ENCODE peak calls at places on chromosomes 4 and X, in six cellular contexts. N is activated T-helper 1 cell treated with anti-CD3 and anti-CD28 coated beads, Interleukin-12 subunit alpha, Interleukin-12 subunit beta, Interleukin-2, Interleukin-4 antibody, amounts not matched to agents 30 ng/mL and 10 ng/mL and 1 ng/mL, durations not matched to agents 14 hours and 24 hours and 36 hours; B is HFFc6; G is putamen; W is hepatic stellate cell; E is midbrain. U is an unnamed sample.

GRCh38 chr4:176377705-176378302 is 58.0 kb downstream of the SPCS3 start:
- DNase-seq in E (no peak), B (peak), G (peak), N (no peak), W (no peak), U (no peak)

GRCh38 chr4:148170408-148171385 is 271.5 kb downstream of the NR3C2 start:
- DNase-seq in G (no peak), B (no peak), W (no peak), E (no peak), N (no peak), U (peak)

GRCh38 chr4:72525938-72526337 is 43.1 kb downstream of the ADAMTS3 start:
- DNase-seq in E (peak), G (no peak), N (no peak), B (no peak), W (no peak), U (no peak)

GRCh38 chrX:121671649-121672048 is 624.2 kb downstream of the GLUD2 start:
- DNase-seq in G (no peak), E (no peak), N (no peak), B (no peak), W (no peak), U (no peak)

GRCh38 chr4:81274460-81274859 is 59.4 kb upstream of the PRKG2 start:
- DNase-seq in E (no peak), B (no peak), N (no peak), G (no peak), W (no peak), U (no peak)

GRCh38 chr4:100933628-100934027 is 413.7 kb downstream of the PPP3CA start:
- DNase-seq in E (no peak), G (no peak), W (no peak), B (no peak), N (no peak), U (no peak)

GRCh38 chr4:8200302-8200975 is 1.3 kb downstream of the SH3TC1 start:
- DNase-seq in E (no peak), B (no peak), W (peak), N (peak), G (no peak), U (peak)

GRCh38 chrX:1472975-1473374 is 20.3 kb upstream of the ASMTL start:
- DNase-seq in G (no peak), E (no peak), B (no peak), N (no peak), W (no peak), U (no peak)

GRCh38 chr4:180449395-180449956 is 1793.7 kb upstream of the TENM3 start:
- DNase-seq in E (peak), B (no peak), G (no peak), N (no peak), W (no peak), U (no peak)

GRCh38 chrX:727738-728621 is 97.4 kb downstream of the SHOX start:
- DNase-seq in B (no peak), W (no peak), G (no peak), E (no peak), N (no peak), U (no peak)

GRCh38 chr4:153512162-153512852 is 46.1 kb downstream of the TMEM131L start:
- DNase-seq in N (no peak), W (no peak), B (no peak), E (no peak), G (no peak), U (no peak)

GRCh38 chr4:85102606-85103005 is 136.1 kb upstream of the WDFY3 start:
- DNase-seq in G (no peak), B (peak), W (no peak), N (no peak), E (no peak), U (no peak)

GRCh38 chr4:56345461-56345860 is 41.8 kb downstream of the AASDH start:
- DNase-seq in E (no peak), N (no peak), W (no peak), G (no peak), B (no peak), U (no peak)

GRCh38 chr4:1636490-1637211 is 47.5 kb downstream of the FAM53A start:
- DNase-seq in E (no peak), W (no peak), G (no peak), B (no peak), N (no peak), U (no peak)

GRCh38 chr4:100679926-100680325 is 162.1 kb upstream of the EMCN start:
- DNase-seq in E (no peak), N (no peak), G (no peak), B (no peak), W (no peak), U (no peak)

GRCh38 chr4:173436149-173436579 is 37.2 kb upstream of the SCRG1 start:
- DNase-seq in W (peak), N (no peak), G (no peak), E (no peak), B (peak), U (no peak)